ENCODE peak calls at places on chromosome 12, in five cellular contexts. One of them, this sample, is unnamed.

GRCh38 chr12:106740813-106741212 is 33.7 kb upstream of the RIC8B start:
- DNase-seq in GM12878: no peak
- DNase-seq in SK-N-SH: no peak
- DNase-seq in K562: no peak
- DNase-seq in HepG2: no peak
- DNase-seq in this sample: no peak

GRCh38 chr12:99914206-99914605 is 70.5 kb downstream of the ANKS1B start:
- DNase-seq in GM12878: no peak
- DNase-seq in SK-N-SH: no peak
- DNase-seq in K562: no peak
- DNase-seq in HepG2: no peak
- DNase-seq in this sample: no peak

GRCh38 chr12:91511795-91512420 is 329.3 kb upstream of the DCN start:
- DNase-seq in GM12878: no peak
- DNase-seq in SK-N-SH: no peak
- DNase-seq in K562: no peak
- DNase-seq in HepG2: no peak
- DNase-seq in this sample: no peak

GRCh38 chr12:124259168-124260066 is 35.5 kb upstream of the RFLNA start:
- DNase-seq in GM12878: no peak
- DNase-seq in SK-N-SH: peak
- DNase-seq in K562: peak
- DNase-seq in HepG2: no peak
- DNase-seq in this sample: peak

GRCh38 chr12:105590571-105590970 is 260.1 kb downstream of the C12orf75 start:
- DNase-seq in GM12878: no peak
- DNase-seq in SK-N-SH: no peak
- DNase-seq in K562: no peak
- DNase-seq in HepG2: no peak
- DNase-seq in this sample: no peak

GRCh38 chr12:38053655-38054464 is 262.7 kb upstream of the ALG10B start:
- DNase-seq in GM12878: no peak
- DNase-seq in SK-N-SH: peak
- DNase-seq in K562: peak
- DNase-seq in HepG2: peak
- DNase-seq in this sample: peak

GRCh38 chr12:116037941-116038837 is 239.3 kb downstream of the MED13L start:
- DNase-seq in GM12878: no peak
- DNase-seq in SK-N-SH: no peak
- DNase-seq in K562: no peak
- DNase-seq in HepG2: no peak
- DNase-seq in this sample: no peak

GRCh38 chr12:66252771-66253170 is 49.5 kb upstream of the HELB start:
- DNase-seq in GM12878: no peak
- DNase-seq in SK-N-SH: no peak
- DNase-seq in K562: no peak
- DNase-seq in HepG2: no peak
- DNase-seq in this sample: no peak

GRCh38 chr12:114684098-114684869 is at the start of gene TBX3:
- DNase-seq in GM12878: no peak
- DNase-seq in SK-N-SH: peak
- DNase-seq in K562: peak
- DNase-seq in HepG2: peak
- DNase-seq in this sample: peak

GRCh38 chr12:98418357-98419075 is 96.9 kb upstream of the TMPO start:
- DNase-seq in GM12878: no peak
- DNase-seq in SK-N-SH: peak
- DNase-seq in K562: peak
- DNase-seq in HepG2: no peak
- DNase-seq in this sample: no peak

GRCh38 chr12:129887047-129887568 is 16.7 kb downstream of the TMEM132D start:
- DNase-seq in GM12878: no peak
- DNase-seq in SK-N-SH: no peak
- DNase-seq in K562: no peak
- DNase-seq in HepG2: no peak
- DNase-seq in this sample: no peak

GRCh38 chr12:41151789-41152188 is 36.3 kb upstream of the PDZRN4 start:
- DNase-seq in GM12878: no peak
- DNase-seq in SK-N-SH: no peak
- DNase-seq in K562: no peak
- DNase-seq in HepG2: no peak
- DNase-seq in this sample: no peak

GRCh38 chr12:28540324-28540714 is 350.1 kb downstream of the CCDC91 start:
- DNase-seq in GM12878: no peak
- DNase-seq in SK-N-SH: no peak
- DNase-seq in K562: peak
- DNase-seq in HepG2: no peak
- DNase-seq in this sample: no peak

GRCh38 chr12:16076553-16076952 is 165.4 kb downstream of the DERA start:
- DNase-seq in GM12878: no peak
- DNase-seq in SK-N-SH: peak
- DNase-seq in K562: no peak
- DNase-seq in HepG2: peak
- DNase-seq in this sample: peak

GRCh38 chr12:22657538-22657937 is 32.6 kb downstream of the ETNK1 start:
- DNase-seq in GM12878: no peak
- DNase-seq in SK-N-SH: no peak
- DNase-seq in K562: no peak
- DNase-seq in HepG2: no peak
- DNase-seq in this sample: no peak

GRCh38 chr12:90959538-90960139 is 4.7 kb upstream of the CCER1 start:
- DNase-seq in GM12878: no peak
- DNase-seq in SK-N-SH: peak
- DNase-seq in K562: peak
- DNase-seq in HepG2: peak
- DNase-seq in this sample: peak

GRCh38 chr12:113473400-113473799 is 1.7 kb upstream of the LHX5 start:
- DNase-seq in GM12878: no peak
- DNase-seq in SK-N-SH: no peak
- DNase-seq in K562: no peak
- DNase-seq in HepG2: no peak
- DNase-seq in this sample: no peak

GRCh38 chr12:55932546-55932919 is 1.6 kb downstream of the DGKA start:
- DNase-seq in GM12878: no peak
- DNase-seq in SK-N-SH: peak
- DNase-seq in K562: no peak
- DNase-seq in HepG2: no peak
- DNase-seq in this sample: peak

GRCh38 chr12:4899361-4899760 is 10.3 kb upstream of the KCNA1 start:
- DNase-seq in GM12878: no peak
- DNase-seq in SK-N-SH: no peak
- DNase-seq in K562: no peak
- DNase-seq in HepG2: no peak
- DNase-seq in this sample: no peak

GRCh38 chr12:24195063-24195462 is 245.6 kb upstream of the SOX5 start:
- DNase-seq in GM12878: no peak
- DNase-seq in SK-N-SH: no peak
- DNase-seq in K562: no peak
- DNase-seq in HepG2: no peak
- DNase-seq in this sample: no peak

GRCh38 chr12:94644622-94645021 is 5.7 kb downstream of the TMCC3 start:
- DNase-seq in GM12878: peak
- DNase-seq in SK-N-SH: no peak
- DNase-seq in K562: no peak
- DNase-seq in HepG2: no peak
- DNase-seq in this sample: no peak

GRCh38 chr12:13218641-13219040 is 22.1 kb downstream of the EMP1 start:
- DNase-seq in GM12878: no peak
- DNase-seq in SK-N-SH: no peak
- DNase-seq in K562: no peak
- DNase-seq in HepG2: no peak
- DNase-seq in this sample: no peak

GRCh38 chr12:85057370-85057963 is 21.3 kb downstream of the LRRIQ1 start:
- DNase-seq in GM12878: no peak
- DNase-seq in SK-N-SH: peak
- DNase-seq in K562: peak
- DNase-seq in HepG2: peak
- DNase-seq in this sample: no peak

GRCh38 chr12:96218989-96219678 is 25.0 kb downstream of the ELK3 start:
- DNase-seq in GM12878: no peak
- DNase-seq in SK-N-SH: no peak
- DNase-seq in K562: no peak
- DNase-seq in HepG2: peak
- DNase-seq in this sample: no peak

GRCh38 chr12:115749485-115749884 is 528.0 kb downstream of the MED13L start:
- DNase-seq in GM12878: no peak
- DNase-seq in SK-N-SH: no peak
- DNase-seq in K562: no peak
- DNase-seq in HepG2: no peak
- DNase-seq in this sample: no peak

GRCh38 chr12:91529829-91530228 is 347.2 kb upstream of the DCN start:
- DNase-seq in GM12878: no peak
- DNase-seq in SK-N-SH: no peak
- DNase-seq in K562: no peak
- DNase-seq in HepG2: no peak
- DNase-seq in this sample: no peak

GRCh38 chr12:3795096-3795799 is 42.3 kb upstream of the CRACR2A start:
- DNase-seq in GM12878: no peak
- DNase-seq in SK-N-SH: no peak
- DNase-seq in K562: no peak
- DNase-seq in HepG2: peak
- DNase-seq in this sample: no peak

GRCh38 chr12:113149361-113150150 is at the start of gene CFAP73:
- DNase-seq in GM12878: no peak
- DNase-seq in SK-N-SH: peak
- DNase-seq in K562: peak
- DNase-seq in HepG2: peak
- DNase-seq in this sample: peak

GRCh38 chr12:104748790-104749189 is 209.3 kb downstream of the SLC41A2 start:
- DNase-seq in GM12878: no peak
- DNase-seq in SK-N-SH: no peak
- DNase-seq in K562: no peak
- DNase-seq in HepG2: no peak
- DNase-seq in this sample: no peak

GRCh38 chr12:57368349-57369095 is 62.3 kb downstream of the R3HDM2 start:
- DNase-seq in GM12878: no peak
- DNase-seq in SK-N-SH: no peak
- DNase-seq in K562: peak
- DNase-seq in HepG2: peak
- DNase-seq in this sample: peak

GRCh38 chr12:96108321-96108720 is 72.9 kb upstream of the LTA4H start:
- DNase-seq in GM12878: no peak
- DNase-seq in SK-N-SH: no peak
- DNase-seq in K562: peak
- DNase-seq in HepG2: no peak
- DNase-seq in this sample: peak

GRCh38 chr12:112716099-112717093 is 75.2 kb upstream of the RPH3A start:
- DNase-seq in GM12878: no peak
- DNase-seq in SK-N-SH: peak
- DNase-seq in K562: peak
- DNase-seq in HepG2: no peak
- DNase-seq in this sample: no peak

GRCh38 chr12:69515394-69515793 is 45.2 kb downstream of the FRS2 start:
- DNase-seq in GM12878: no peak
- DNase-seq in SK-N-SH: no peak
- DNase-seq in K562: no peak
- DNase-seq in HepG2: no peak
- DNase-seq in this sample: no peak

GRCh38 chr12:56695327-56696101 is 7.4 kb upstream of the PTGES3 start:
- DNase-seq in GM12878: no peak
- DNase-seq in SK-N-SH: no peak
- DNase-seq in K562: peak
- DNase-seq in HepG2: no peak
- DNase-seq in this sample: no peak

DNA sequence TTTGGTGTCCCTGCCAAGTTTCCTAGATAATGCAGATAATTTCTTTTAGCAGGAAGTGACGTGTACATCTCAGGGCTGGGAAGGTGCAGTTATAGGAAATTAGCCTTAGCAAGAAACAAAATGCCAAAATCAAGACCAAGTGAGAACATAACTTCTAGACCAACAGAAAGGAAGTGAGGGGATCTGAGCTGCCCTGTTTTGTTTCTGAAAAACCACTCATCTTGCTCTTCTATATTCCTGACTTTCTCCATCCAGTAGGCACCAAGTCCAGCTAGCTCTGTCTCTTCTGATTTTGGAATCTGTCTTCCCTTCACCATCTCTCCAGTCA is 23.9 kb upstream of the DUSP6 start:
- DNase-seq in GM12878: no peak
- DNase-seq in SK-N-SH: no peak
- DNase-seq in K562: no peak
- DNase-seq in HepG2: no peak
- DNase-seq in this sample: no peak
- TF ChIP-seq POLR2AphosphoS5 in GM12878: no peak
- TF ChIP-seq POLR2AphosphoS5 in SK-N-SH: no peak
- TF ChIP-seq POLR2AphosphoS5 in K562: no peak
- TF ChIP-seq POLR2AphosphoS5 in HepG2: no peak
- TF ChIP-seq POLR2AphosphoS5 in this sample: no peak

GRCh38 chr12:78229491-78230209 is 399.0 kb downstream of the NAV3 start:
- DNase-seq in GM12878: peak
- DNase-seq in SK-N-SH: peak
- DNase-seq in K562: peak
- DNase-seq in HepG2: peak
- DNase-seq in this sample: no peak
- TF ChIP-seq REST in GM12878: no peak
- TF ChIP-seq REST in SK-N-SH: no peak
- TF ChIP-seq REST in K562: no peak
- TF ChIP-seq REST in HepG2: no peak
- TF ChIP-seq REST in this sample: no peak

GRCh38 chr12:50822082-50822481 is 20.6 kb upstream of the TMPRSS12 start:
- DNase-seq in GM12878: no peak
- DNase-seq in SK-N-SH: no peak
- DNase-seq in K562: no peak
- DNase-seq in HepG2: no peak
- DNase-seq in this sample: no peak

GRCh38 chr12:50824914-50825313 is 17.8 kb upstream of the TMPRSS12 start:
- DNase-seq in GM12878: no peak
- DNase-seq in SK-N-SH: no peak
- DNase-seq in K562: no peak
- DNase-seq in HepG2: no peak
- DNase-seq in this sample: no peak

GRCh38 chr12:50825372-50825838 is 17.3 kb upstream of the TMPRSS12 start:
- DNase-seq in GM12878: no peak
- DNase-seq in SK-N-SH: peak
- DNase-seq in K562: peak
- DNase-seq in HepG2: peak
- DNase-seq in this sample: peak

DNA sequence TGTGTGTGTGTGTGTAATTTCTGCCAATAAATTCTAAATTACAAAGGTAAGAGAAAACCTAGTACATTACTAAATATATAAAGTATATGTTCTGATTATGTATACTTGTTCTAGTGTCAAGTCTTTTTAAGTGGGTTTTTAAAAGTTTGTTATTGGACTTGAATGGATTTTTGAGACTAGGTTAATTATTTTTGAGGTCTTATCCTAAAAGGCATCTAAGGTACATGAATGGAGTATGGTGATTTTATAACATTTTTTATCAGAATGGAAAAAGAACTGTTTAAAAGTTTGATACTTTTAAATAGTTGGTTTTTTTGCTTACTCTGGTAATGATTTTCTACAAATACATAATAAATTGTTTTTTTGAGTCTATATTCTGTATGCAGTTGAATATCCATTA is 22.5 kb upstream of the TMPRSS12 start:
- DNase-seq in GM12878: no peak
- DNase-seq in SK-N-SH: no peak
- DNase-seq in K562: no peak
- DNase-seq in HepG2: no peak
- DNase-seq in this sample: no peak
- TF ChIP-seq GABPA in GM12878: no peak
- TF ChIP-seq GABPA in SK-N-SH: no peak
- TF ChIP-seq GABPA in K562: no peak
- TF ChIP-seq GABPA in HepG2: no peak
- TF ChIP-seq GABPA in this sample: no peak

GRCh38 chr12:120264511-120265202 is 873 bp downstream of the PXN start:
- DNase-seq in GM12878: no peak
- DNase-seq in SK-N-SH: no peak
- DNase-seq in K562: no peak
- DNase-seq in HepG2: no peak
- DNase-seq in this sample: no peak
- TF ChIP-seq POLR2AphosphoS5 in GM12878: no peak
- TF ChIP-seq POLR2AphosphoS5 in SK-N-SH: no peak
- TF ChIP-seq POLR2AphosphoS5 in K562: no peak
- TF ChIP-seq POLR2AphosphoS5 in HepG2: no peak
- TF ChIP-seq POLR2AphosphoS5 in this sample: no peak